ENCODE peak calls at places on chromosomes 3 and 15, in seven cellular contexts. One of them, this sample, is unnamed.

GRCh38 chr3:33658971-33659848 is 58.8 kb downstream of the CLASP2 start:
- DNase-seq in NCI-H510A treated with DMSO at 0.1 percent for 48 hours: peak; percentile 50
- DNase-seq in GM12891: peak; percentile 10
- DNase-seq in GM23338: peak; percentile 87
- DNase-seq in putamen: peak; percentile 99
- DNase-seq in mesothelial cell of epicardium: peak; percentile 21
- DNase-seq in nephron progenitor cell: peak; percentile 61
- DNase-seq in this sample: peak; percentile 89

GRCh38 chr3:32189693-32190092 is 48.8 kb upstream of the CMTM8 start:
- DNase-seq in mesothelial cell of epicardium: no peak
- DNase-seq in NCI-H510A treated with DMSO at 0.1 percent for 48 hours: no peak
- DNase-seq in GM12891: no peak
- DNase-seq in GM23338: no peak
- DNase-seq in putamen: no peak
- DNase-seq in nephron progenitor cell: no peak
- DNase-seq in this sample: no peak

GRCh38 chr15:38671675-38672141 is 107.1 kb upstream of the RASGRP1 start:
- DNase-seq in nephron progenitor cell: no peak
- DNase-seq in GM12891: no peak
- DNase-seq in putamen: no peak
- DNase-seq in GM23338: no peak
- DNase-seq in mesothelial cell of epicardium: no peak
- DNase-seq in NCI-H510A treated with DMSO at 0.1 percent for 48 hours: no peak
- DNase-seq in this sample: no peak

GRCh38 chr3:98522538-98523281 is at the start of gene CLDND1:
- DNase-seq in mesothelial cell of epicardium: peak; percentile 86
- DNase-seq in NCI-H510A treated with DMSO at 0.1 percent for 48 hours: peak; percentile 84
- DNase-seq in nephron progenitor cell: peak; percentile 94
- DNase-seq in GM23338: peak; percentile 96
- DNase-seq in GM12891: peak; percentile 82
- DNase-seq in putamen: peak; percentile 99
- DNase-seq in this sample: peak; percentile 98

GRCh38 chr3:15982667-15983145 is 184.9 kb upstream of the ANKRD28 start:
- DNase-seq in mesothelial cell of epicardium: no peak
- DNase-seq in putamen: peak; percentile 75
- DNase-seq in GM23338: no peak
- DNase-seq in NCI-H510A treated with DMSO at 0.1 percent for 48 hours: no peak
- DNase-seq in nephron progenitor cell: no peak
- DNase-seq in GM12891: no peak
- DNase-seq in this sample: no peak

GRCh38 chr15:38611228-38611627 is 46.6 kb upstream of the RASGRP1 start:
- DNase-seq in putamen: no peak
- DNase-seq in GM12891: no peak
- DNase-seq in mesothelial cell of epicardium: no peak
- DNase-seq in nephron progenitor cell: no peak
- DNase-seq in NCI-H510A treated with DMSO at 0.1 percent for 48 hours: no peak
- DNase-seq in GM23338: no peak
- DNase-seq in this sample: no peak

GRCh38 chr3:147483145-147483544 is 74.0 kb downstream of the ZIC1 start:
- DNase-seq in mesothelial cell of epicardium: no peak
- DNase-seq in GM23338: no peak
- DNase-seq in putamen: no peak
- DNase-seq in NCI-H510A treated with DMSO at 0.1 percent for 48 hours: no peak
- DNase-seq in GM12891: no peak
- DNase-seq in nephron progenitor cell: no peak
- DNase-seq in this sample: no peak

GRCh38 chr3:152430223-152431002 is 161.7 kb downstream of the MBNL1 start:
- DNase-seq in mesothelial cell of epicardium: no peak
- DNase-seq in nephron progenitor cell: no peak
- DNase-seq in GM23338: no peak
- DNase-seq in GM12891: no peak
- DNase-seq in NCI-H510A treated with DMSO at 0.1 percent for 48 hours: peak; percentile 24
- DNase-seq in putamen: no peak
- DNase-seq in this sample: no peak

GRCh38 chr15:40342421-40343313 is 1.9 kb upstream of the CCDC9B start:
- DNase-seq in GM12891: no peak
- DNase-seq in GM23338: no peak
- DNase-seq in putamen: no peak
- DNase-seq in mesothelial cell of epicardium: no peak
- DNase-seq in nephron progenitor cell: no peak
- DNase-seq in NCI-H510A treated with DMSO at 0.1 percent for 48 hours: peak; percentile 44
- DNase-seq in this sample: no peak

GRCh38 chr3:170277833-170278586 is 55.8 kb downstream of the PRKCI start:
- DNase-seq in GM12891: no peak
- DNase-seq in NCI-H510A treated with DMSO at 0.1 percent for 48 hours: no peak
- DNase-seq in GM23338: no peak
- DNase-seq in putamen: no peak
- DNase-seq in mesothelial cell of epicardium: no peak
- DNase-seq in nephron progenitor cell: no peak
- DNase-seq in this sample: no peak

GRCh38 chr15:85744636-85745422 is 49.9 kb downstream of the KLHL25 start:
- DNase-seq in mesothelial cell of epicardium: no peak
- DNase-seq in nephron progenitor cell: no peak
- DNase-seq in GM12891: no peak
- DNase-seq in putamen: no peak
- DNase-seq in GM23338: no peak
- DNase-seq in NCI-H510A treated with DMSO at 0.1 percent for 48 hours: no peak
- DNase-seq in this sample: no peak

GRCh38 chr15:74176262-74177208 is 3.0 kb downstream of the ISLR start:
- DNase-seq in mesothelial cell of epicardium: no peak
- DNase-seq in putamen: no peak
- DNase-seq in GM23338: peak; percentile 44
- DNase-seq in nephron progenitor cell: no peak
- DNase-seq in NCI-H510A treated with DMSO at 0.1 percent for 48 hours: no peak
- DNase-seq in GM12891: no peak
- DNase-seq in this sample: peak; percentile 41

GRCh38 chr3:52441122-52441771 is 3.7 kb downstream of the SEMA3G start:
- DNase-seq in NCI-H510A treated with DMSO at 0.1 percent for 48 hours: no peak
- DNase-seq in GM23338: no peak
- DNase-seq in GM12891: no peak
- DNase-seq in nephron progenitor cell: no peak
- DNase-seq in putamen: no peak
- DNase-seq in mesothelial cell of epicardium: peak; percentile 14
- DNase-seq in this sample: no peak

GRCh38 chr15:96119734-96120133 is 210.8 kb upstream of the NR2F2 start:
- DNase-seq in nephron progenitor cell: peak; percentile 10
- DNase-seq in NCI-H510A treated with DMSO at 0.1 percent for 48 hours: no peak
- DNase-seq in mesothelial cell of epicardium: no peak
- DNase-seq in GM23338: peak; percentile 4
- DNase-seq in putamen: no peak
- DNase-seq in GM12891: no peak
- DNase-seq in this sample: peak; percentile 30

GRCh38 chr15:80777137-80777536 is 2.0 kb upstream of the CEMIP start:
- DNase-seq in nephron progenitor cell: peak; percentile 12
- DNase-seq in putamen: no peak
- DNase-seq in mesothelial cell of epicardium: no peak
- DNase-seq in NCI-H510A treated with DMSO at 0.1 percent for 48 hours: no peak
- DNase-seq in GM12891: no peak
- DNase-seq in GM23338: no peak
- DNase-seq in this sample: no peak

GRCh38 chr3:126180477-126181397 is at the start of gene ALDH1L1:
- DNase-seq in nephron progenitor cell: peak; percentile 84
- DNase-seq in putamen: peak; percentile 74
- DNase-seq in GM12891: no peak
- DNase-seq in mesothelial cell of epicardium: peak; percentile 38
- DNase-seq in NCI-H510A treated with DMSO at 0.1 percent for 48 hours: peak; percentile 55
- DNase-seq in GM23338: peak; percentile 75
- DNase-seq in this sample: peak; percentile 86

GRCh38 chr3:174858353-174858752 is 781 bp upstream of the NAALADL2 start:
- DNase-seq in GM23338: no peak
- DNase-seq in NCI-H510A treated with DMSO at 0.1 percent for 48 hours: no peak
- DNase-seq in GM12891: no peak
- DNase-seq in putamen: no peak
- DNase-seq in nephron progenitor cell: no peak
- DNase-seq in mesothelial cell of epicardium: no peak
- DNase-seq in this sample: no peak

GRCh38 chr15:51879555-51879954 is 50.1 kb downstream of the TMOD3 start:
- DNase-seq in nephron progenitor cell: no peak
- DNase-seq in GM12891: no peak
- DNase-seq in GM23338: no peak
- DNase-seq in NCI-H510A treated with DMSO at 0.1 percent for 48 hours: no peak
- DNase-seq in mesothelial cell of epicardium: no peak
- DNase-seq in putamen: no peak
- DNase-seq in this sample: no peak

GRCh38 chr3:179175358-179175757 is 27.2 kb downstream of the PIK3CA start:
- DNase-seq in NCI-H510A treated with DMSO at 0.1 percent for 48 hours: no peak
- DNase-seq in GM23338: no peak
- DNase-seq in putamen: no peak
- DNase-seq in nephron progenitor cell: no peak
- DNase-seq in GM12891: no peak
- DNase-seq in mesothelial cell of epicardium: no peak
- DNase-seq in this sample: no peak

This sample was measured in ELF-1.